ENCODE peak calls at places on chromosome 20, in ten cellular contexts. F is pancreas, S is tibial artery, R is type B pancreatic cell, H is anterior cingulate cortex, Y is GF-D8, Z is HTR-8/SVneo, K is WERI-Rb-1, P is nephron progenitor cell, G is midbrain. V is an unnamed sample.

GRCh38 chr20:47810686-47811347 is 25.5 kb upstream of the SULF2 start:
- DNase-seq in F (no peak), Z (no peak), R (no peak), Y (no peak), K (peak), G (no peak), S (peak), P (no peak), H (no peak), V (no peak)

GRCh38 chr20:42010090-42010489 is 391.9 kb upstream of the CHD6 start:
- DNase-seq in H (no peak), Y (no peak), G (no peak), Z (no peak), K (no peak), P (no peak), F (no peak), R (no peak), S (no peak), V (no peak)

GRCh38 chr20:14951105-14951504 is 613.7 kb upstream of the FLRT3 start:
- DNase-seq in P (no peak), G (no peak), R (no peak), K (no peak), H (no peak), S (no peak), F (no peak), Y (no peak), Z (no peak), V (no peak)

GRCh38 chr20:19583532-19584175 is 174.4 kb upstream of the RIN2 start:
- DNase-seq in K (peak), H (peak), Y (no peak), S (peak), Z (peak), R (peak), G (peak), F (peak), P (peak), V (no peak)

GRCh38 chr20:5989539-5989938 is 39.1 kb downstream of the MCM8 start:
- DNase-seq in H (no peak), P (no peak), Z (no peak), F (no peak), Y (no peak), G (no peak), R (no peak), K (no peak), S (no peak), V (no peak)

GRCh38 chr20:49340161-49340966 is 62.5 kb upstream of the ZNFX1 start:
- DNase-seq in F (no peak), K (no peak), G (no peak), R (no peak), P (no peak), H (no peak), Y (no peak), Z (no peak), S (peak), V (no peak)

GRCh38 chr20:13683833-13684232 is 45.1 kb upstream of the TASP1 start:
- DNase-seq in S (no peak), G (no peak), K (no peak), Z (no peak), R (no peak), P (no peak), H (no peak), Y (no peak), F (no peak), V (no peak)

GRCh38 chr20:24018796-24019195 is 30.2 kb upstream of the GGTLC1 start:
- DNase-seq in Z (no peak), K (no peak), P (no peak), F (no peak), H (no peak), S (no peak), G (no peak), Y (no peak), R (no peak), V (no peak)

GRCh38 chr20:50668798-50669197 is 22.5 kb downstream of the RIPOR3 start:
- DNase-seq in H (no peak), S (no peak), Z (no peak), G (no peak), Y (no peak), R (no peak), P (no peak), F (no peak), K (no peak), V (no peak)

GRCh38 chr20:15676815-15677214 is 896.4 kb downstream of the KIF16B start:
- DNase-seq in K (no peak), S (no peak), F (no peak), H (no peak), Z (no peak), P (no peak), R (no peak), G (no peak), Y (no peak), V (no peak)

GRCh38 chr20:51886341-51886740 is 84.0 kb upstream of the SALL4 start:
- DNase-seq in K (no peak), Y (no peak), S (no peak), H (no peak), F (no peak), P (no peak), G (no peak), R (no peak), Z (no peak), V (no peak)

V was measured in cortex of kidney.